ENCODE peak calls at places on chromosomes 1 and 21, in nine cellular contexts. W is hypothalamus; J is NCI-H2227 treated with DMSO at 0.1 percent for 48 hours; O is NCI-H2081; N is stimulated activated CD8-positive, alpha-beta memory T cell treated with anti-CD3 and anti-CD28 coated beads, Interleukin-7, amount 100 ng/mL, for 4 hours; K is activated T-helper 1 cell treated with Interleukin-2 at 50 U/mL for 16 hours; R is fibroblast of lung; S is HFFc6; P is PC-3. D is an unnamed sample.

GRCh38 chr1:57041901-57042300 is 76.1 kb upstream of the C8B start:
- DNase-seq in P (no peak), S (no peak), W (no peak), K (no peak), R (no peak), O (no peak), J (no peak), N (no peak), D (no peak)

GRCh38 chr1:218785928-218786327 is 387.8 kb upstream of the LYPLAL1 start:
- DNase-seq in P (no peak), O (no peak), N (no peak), K (no peak), J (no peak), S (peak; percentile 25), R (peak; percentile 69), W (no peak), D (no peak)

GRCh38 chr1:111878096-111878495 is 111.4 kb downstream of the KCND3 start:
- DNase-seq in R (no peak), W (no peak), S (no peak), J (no peak), N (no peak), P (no peak), O (no peak), K (no peak), D (no peak)

GRCh38 chr1:158016651-158017335 is 23.3 kb downstream of the KIRREL1 start:
- DNase-seq in R (no peak), J (no peak), N (no peak), K (no peak), P (peak; percentile 70), W (no peak), S (no peak), O (no peak), D (no peak)

GRCh38 chr1:211653907-211654553 is 21.4 kb downstream of the NEK2 start:
- DNase-seq in S (peak; percentile 45), K (no peak), J (no peak), R (no peak), N (no peak), P (peak; percentile 46), W (no peak), O (no peak), D (no peak)

GRCh38 chr1:25232866-25233784 is 823 bp upstream of the SYF2 start:
- DNase-seq in P (peak; percentile 72), K (no peak), R (peak; percentile 89), W (peak; percentile 58), J (peak; percentile 69), N (peak; percentile 18), O (peak; percentile 63), S (peak; percentile 75), D (peak; percentile 43)

GRCh38 chr1:118989878-118990378 is 1.8 kb upstream of the TBX15 start:
- DNase-seq in P (no peak), O (no peak), J (no peak), S (no peak), N (no peak), R (no peak), W (no peak), K (no peak), D (no peak)

GRCh38 chr1:248872752-248873408 is 14.0 kb upstream of the ZNF692 start:
- DNase-seq in J (peak; percentile 74), W (peak; percentile 42), P (peak; percentile 81), R (peak; percentile 65), S (peak; percentile 73), K (no peak), O (peak; percentile 77), N (no peak), D (no peak)

GRCh38 chr1:240732390-240732789 is 120.4 kb upstream of the GREM2 start:
- DNase-seq in N (no peak), S (peak; percentile 71), J (no peak), K (no peak), W (no peak), O (peak; percentile 76), P (peak; percentile 88), R (peak; percentile 77), D (no peak)

GRCh38 chr1:184379111-184379752 is 7.6 kb upstream of the C1orf21 start:
- DNase-seq in N (no peak), P (peak; percentile 12), K (no peak), W (no peak), J (no peak), O (peak; percentile 49), R (no peak), S (no peak), D (no peak)

GRCh38 chr1:29344336-29344735 is 108.0 kb downstream of the PTPRU start:
- DNase-seq in N (no peak), P (no peak), W (no peak), S (no peak), O (peak; percentile 88), K (no peak), R (no peak), J (no peak), D (no peak)

GRCh38 chr21:38611262-38611661 is 113.0 kb upstream of the ERG start:
- DNase-seq in O (no peak), W (no peak), J (no peak), N (no peak), S (no peak), P (no peak), K (no peak), R (no peak), D (no peak)

GRCh38 chr1:51433269-51433971 is 85.6 kb downstream of the EPS15 start:
- DNase-seq in N (no peak), K (no peak), W (no peak), O (peak; percentile 29), S (no peak), R (no peak), P (peak; percentile 51), J (no peak), D (no peak)